ENCODE peak calls at places on chromosome 19, in eight cellular contexts. D is fibroblast of pulmonary artery; Q is thoracic aorta; R is neural crest cell; L is heart right ventricle; K is NCI-H1092 treated with DMSO at 0.1 percent for 48 hours; M is NCI-H2029; A is activated CD8-positive, alpha-beta T cell treated with anti-CD3 and anti-CD28 coated beads, Interleukin-2, amount 10 ng/mL, durations not matched to agents 7 days and 5 days. W is an unnamed sample.

GRCh38 chr19:11324079-11324661 is 15.3 kb downstream of the RAB3D start:
- DNase-seq in L (peak; percentile 68), Q (peak; percentile 33), K (peak; percentile 58), A (peak; percentile 79), D (peak; percentile 97), R (no peak), M (peak; percentile 74), W (peak; percentile 98)

GRCh38 chr19:54035215-54036178 is 28.2 kb downstream of the VSTM1 start:
- DNase-seq in Q (no peak), R (no peak), M (no peak), K (no peak), A (no peak), D (peak; percentile 92), L (no peak), W (peak; percentile 49)

GRCh38 chr19:14059093-14059480 is 2.8 kb downstream of the PALM3 start:
- DNase-seq in A (peak; percentile 67), K (no peak), D (no peak), Q (no peak), L (no peak), M (no peak), R (peak; percentile 36), W (no peak)

GRCh38 chr19:46080561-46080960 is 39.8 kb upstream of the IGFL4 start:
- DNase-seq in A (no peak), D (peak; percentile 89), L (no peak), M (no peak), K (no peak), Q (no peak), R (no peak), W (peak; percentile 88)

GRCh38 chr19:35673121-35673804 is 6.9 kb downstream of the UPK1A start:
- DNase-seq in D (peak; percentile 40), Q (no peak), L (no peak), A (peak; percentile 66), K (no peak), R (peak; percentile 25), M (no peak), W (peak; percentile 58)

GRCh38 chr19:1243768-1244692 is 2.5 kb downstream of the ATP5F1D start:
- DNase-seq in M (peak; percentile 77), L (peak; percentile 89), A (peak; percentile 90), R (peak; percentile 84), Q (no peak), K (peak; percentile 47), D (peak; percentile 86), W (peak; percentile 61)

GRCh38 chr19:41907994-41908615 is 20.1 kb downstream of the ERFL start:
- DNase-seq in Q (no peak), L (no peak), A (no peak), M (no peak), K (no peak), D (no peak), R (no peak), W (no peak)

GRCh38 chr19:58582985-58583384 is 9.8 kb upstream of the MZF1 start:
- DNase-seq in L (no peak), K (no peak), D (no peak), R (no peak), A (no peak), M (no peak), Q (no peak), W (no peak)

GRCh38 chr19:49327878-49328544 is 3.0 kb upstream of the SLC6A16 start:
- DNase-seq in A (peak; percentile 64), L (no peak), R (no peak), K (no peak), D (peak; percentile 33), Q (no peak), M (no peak), W (peak; percentile 19)

GRCh38 chr19:33444993-33445751 is 71.7 kb downstream of the CEBPG start:
- DNase-seq in L (no peak), M (no peak), Q (no peak), D (no peak), K (no peak), A (no peak), R (no peak), W (no peak)

GRCh38 chr19:11496391-11497163 is 9.1 kb downstream of the ZNF653 start:
- DNase-seq in L (peak; percentile 36), Q (peak; percentile 27), R (peak; percentile 74), D (peak; percentile 86), K (peak; percentile 32), M (no peak), A (peak; percentile 73), W (peak; percentile 68)

GRCh38 chr19:50046649-50047503 is 21.1 kb downstream of the ZNF473 start:
- DNase-seq in A (peak; percentile 45), K (no peak), D (peak; percentile 17), R (peak; percentile 38), M (peak; percentile 12), Q (peak; percentile 43), L (peak; percentile 46), W (no peak)

W was measured in renal cortical epithelial cell.